ENCODE peak calls at places on chromosomes 3 and 15, in five cellular contexts. A is fibroblast of lung, J is small intestine, B is PC-3, X is transverse colon. P is an unnamed sample.

GRCh38 chr3:30720586-30721313 is 114.3 kb downstream of the TGFBR2 start:
- DNase-seq in A (peak; percentile 83), J (peak; percentile 25), B (peak; percentile 97), X (no peak), P (no peak)

GRCh38 chr15:85289677-85290365 is 90.6 kb upstream of the AKAP13 start:
- DNase-seq in A (peak; percentile 59), J (peak; percentile 67), B (peak; percentile 80), X (peak; percentile 40), P (peak; percentile 44)

GRCh38 chr3:196501316-196502064 is 2.1 kb downstream of the RNF168 start:
- DNase-seq in A (peak; percentile 51), J (peak; percentile 16), B (peak; percentile 62), X (peak; percentile 12), P (peak; percentile 40)

GRCh38 chr3:179732661-179733348 is 80.0 kb downstream of the USP13 start:
- DNase-seq in A (no peak), J (no peak), B (peak; percentile 54), X (no peak), P (no peak)

GRCh38 chr3:20573175-20573574 is 387.2 kb upstream of the SGO1 start:
- DNase-seq in A (no peak), J (no peak), B (no peak), X (no peak), P (no peak)

GRCh38 chr3:57952208-57952631 is 56.0 kb upstream of the FLNB start:
- DNase-seq in A (peak; percentile 94), J (no peak), B (peak; percentile 21), X (no peak), P (no peak)

GRCh38 chr15:28989239-28989830 is 103.6 kb downstream of the APBA2 start:
- DNase-seq in A (no peak), J (no peak), B (peak; percentile 25), X (no peak), P (no peak)

GRCh38 chr3:87333393-87333892 is 57.1 kb upstream of the POU1F1 start:
- DNase-seq in A (peak; percentile 54), J (no peak), B (peak; percentile 99), X (no peak), P (peak; percentile 44)

GRCh38 chr3:37861540-37862051 is at the start of gene CTDSPL:
- DNase-seq in A (peak; percentile 59), J (peak; percentile 71), B (peak; percentile 41), X (peak; percentile 54), P (no peak)

GRCh38 chr15:84840741-84841429 is 23.7 kb downstream of the ALPK3 start:
- DNase-seq in A (peak; percentile 50), J (peak; percentile 83), B (no peak), X (peak; percentile 64), P (peak; percentile 58)

GRCh38 chr3:134605506-134605905 is 45.3 kb downstream of the KY start:
- DNase-seq in A (no peak), J (no peak), B (no peak), X (no peak), P (peak; percentile 14)

GRCh38 chr3:45010718-45011355 is 15.3 kb upstream of the CLEC3B start:
- DNase-seq in A (peak; percentile 47), J (no peak), B (no peak), X (no peak), P (no peak)

GRCh38 chr3:172043233-172043632 is 3.9 kb downstream of the FNDC3B start:
- DNase-seq in A (no peak), J (no peak), B (no peak), X (no peak), P (no peak)
- H3K4me1 ChIP-seq in A (peaks cover 12% of the 10 kb centered on the region), J (peaks cover 2% of the 10 kb centered on the region), B (peaks cover 39% of the 10 kb centered on the region), X (peaks cover 34% of the 10 kb centered on the region), P (peaks cover 7% of the 10 kb centered on the region)

DNA sequence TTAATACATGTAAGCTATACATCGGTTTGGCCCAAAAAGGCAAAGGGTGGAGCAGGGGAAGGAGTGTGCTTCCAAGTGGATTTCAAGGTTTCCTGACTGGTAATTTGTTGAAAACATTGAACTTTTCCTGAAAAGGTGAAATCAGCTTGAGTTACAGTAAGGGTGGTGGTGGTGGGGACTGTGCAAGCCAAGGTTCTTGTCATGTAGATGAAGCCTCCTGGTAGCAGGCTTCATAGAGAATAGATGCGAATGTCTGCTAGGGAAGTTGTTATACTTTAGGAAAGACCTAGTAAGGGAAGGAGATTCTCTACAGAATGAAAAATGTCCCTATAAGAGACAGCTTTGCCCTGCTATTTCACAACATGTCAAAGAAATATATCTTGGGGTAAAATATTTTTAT is 528.2 kb upstream of the CBLB start:
- DNase-seq in A (no peak), J (no peak), B (no peak), X (no peak), P (no peak)
- H3K4me1 ChIP-seq in A (no peaks in the 10 kb centered on the region), J (no peaks in the 10 kb centered on the region), B (no peaks in the 10 kb centered on the region), X (no peaks in the 10 kb centered on the region), P (no peaks in the 10 kb centered on the region)

DNA sequence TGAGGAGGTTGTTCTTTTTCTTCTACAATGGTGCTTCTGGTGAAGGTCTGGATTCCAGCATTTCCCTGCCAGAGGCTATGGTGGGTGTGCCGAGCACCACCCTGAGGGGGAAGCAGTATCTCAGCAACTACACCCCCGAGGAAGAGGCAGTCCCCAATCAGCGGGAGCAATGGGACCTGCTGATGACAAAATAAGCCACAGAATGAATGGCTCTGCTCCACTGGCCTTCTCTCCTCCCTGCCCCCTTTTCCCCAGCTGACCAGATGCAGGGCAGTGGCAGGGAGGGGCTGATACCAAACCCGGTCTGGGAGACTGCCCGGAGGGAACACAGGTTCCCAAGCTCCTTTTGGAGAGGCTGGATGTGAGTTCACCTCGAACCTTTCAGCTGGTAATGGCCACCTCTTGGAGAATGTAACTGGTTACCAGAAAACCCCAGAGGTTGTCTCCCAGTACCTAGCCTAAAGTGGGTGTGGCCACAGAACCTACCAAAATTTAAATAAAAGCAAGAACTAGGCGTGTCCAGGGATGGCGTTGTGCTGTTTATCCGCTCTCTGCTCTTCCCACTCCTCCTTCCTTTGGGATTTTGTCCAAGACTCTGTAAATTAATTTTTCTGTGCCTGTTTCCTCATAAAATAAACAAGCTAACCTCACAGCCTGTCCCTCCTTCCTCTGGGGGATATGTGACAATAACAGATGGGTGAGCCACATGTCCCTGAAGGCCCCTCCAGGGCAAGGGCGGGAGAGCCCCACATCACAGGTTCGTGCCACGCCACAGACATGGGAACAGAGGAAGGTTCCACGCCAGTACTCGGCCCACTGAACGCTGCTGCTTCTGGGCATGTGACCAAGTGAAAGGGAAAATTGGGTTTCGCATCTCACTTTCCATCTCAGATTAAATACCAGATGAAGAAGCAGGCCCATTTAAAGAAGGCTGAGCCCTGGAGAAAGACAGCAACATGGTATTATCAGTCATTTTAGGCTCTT is 35.1 kb upstream of the SPTBN5 start:
- DNase-seq in A (peak; percentile 42), J (no peak), B (peak; percentile 65), X (no peak), P (peak; percentile 60)
- H3K4me1 ChIP-seq in A (peaks cover 27% of the 10 kb centered on the region), J (peaks cover 3% of the 10 kb centered on the region), B (peaks cover 78% of the 10 kb centered on the region), X (peaks cover 61% of the 10 kb centered on the region), P (peaks cover 47% of the 10 kb centered on the region)

DNA sequence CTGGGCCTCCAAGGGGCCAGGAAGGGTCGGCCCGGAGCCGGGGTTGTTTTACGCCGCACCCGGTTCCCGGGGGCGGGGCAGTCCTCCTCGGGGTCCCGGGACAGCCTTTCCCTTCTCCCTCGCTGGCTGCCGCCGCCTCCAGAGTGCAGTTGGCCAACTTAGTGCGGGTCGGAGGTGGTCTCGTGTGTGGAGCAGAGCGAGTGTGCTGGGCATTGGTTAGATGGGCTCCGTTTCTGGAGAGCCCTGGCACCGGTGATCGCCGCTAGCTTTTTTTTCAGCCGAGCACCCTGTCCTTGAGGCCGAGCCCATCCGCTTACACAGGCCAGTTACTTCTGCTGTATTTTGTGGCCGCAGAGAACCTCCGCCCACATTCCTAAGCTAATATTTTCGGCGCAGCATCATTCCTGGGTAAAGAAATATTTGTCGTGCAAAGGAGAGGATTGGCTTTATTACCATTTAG is 583 bp downstream of the KIF23 start:
- DNase-seq in A (peak; percentile 89), J (peak; percentile 15), B (peak; percentile 86), X (peak; percentile 20), P (peak; percentile 37)
- H3K4me1 ChIP-seq in A (peaks cover 2% of the 10 kb centered on the region), J (no peaks in the 10 kb centered on the region), B (peaks cover 29% of the 10 kb centered on the region), X (peaks cover 3% of the 10 kb centered on the region), P (no peaks in the 10 kb centered on the region)

DNA sequence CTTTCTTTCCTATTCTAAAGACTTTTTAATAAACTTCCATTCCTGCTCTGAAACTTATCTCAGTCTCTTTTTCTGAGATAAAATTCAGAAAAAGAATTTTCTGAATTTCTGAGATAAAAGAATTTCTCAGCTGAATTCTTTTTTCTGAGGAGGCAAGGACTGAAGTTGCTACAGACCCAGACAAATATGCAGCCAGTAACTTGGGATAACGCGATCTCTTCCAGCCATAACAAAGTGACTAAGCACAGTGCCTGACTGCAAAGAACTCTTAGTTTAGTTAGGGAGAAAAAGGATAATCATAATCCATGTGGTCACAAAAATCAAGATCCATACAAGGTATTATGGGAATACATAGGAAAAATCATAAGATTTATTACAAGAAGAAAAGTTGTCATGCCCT is 222.0 kb upstream of the GAP43 start:
- DNase-seq in A (peak; percentile 90), J (no peak), B (no peak), X (no peak), P (no peak)
- H3K4me1 ChIP-seq in A (peaks cover 12% of the 10 kb centered on the region), J (no peaks in the 10 kb centered on the region), B (no peaks in the 10 kb centered on the region), X (no peaks in the 10 kb centered on the region), P (no peaks in the 10 kb centered on the region)

P was measured in colonic mucosa.